ENCODE peak calls at places on chromosome 1, in four cellular contexts. One of them, this sample, is unnamed.

GRCh38 chr1:193553562-193553961 is 367.1 kb upstream of the B3GALT2 start:
- DNase-seq in neural progenitor cell: no peak
- DNase-seq in MM.1S: no peak
- DNase-seq in GM23338: no peak
- DNase-seq in this sample: no peak

GRCh38 chr1:203322480-203323179 is 17.3 kb downstream of the BTG2 start:
- DNase-seq in neural progenitor cell: no peak
- DNase-seq in MM.1S: no peak
- DNase-seq in GM23338: no peak
- DNase-seq in this sample: no peak

GRCh38 chr1:197327776-197328364 is 59.8 kb downstream of the CRB1 start:
- DNase-seq in neural progenitor cell: peak; percentile 15
- DNase-seq in MM.1S: peak; percentile 34
- DNase-seq in GM23338: peak; percentile 53
- DNase-seq in this sample: peak; percentile 3

GRCh38 chr1:3668585-3669300 is 16.4 kb downstream of the TP73 start:
- DNase-seq in neural progenitor cell: no peak
- DNase-seq in MM.1S: no peak
- DNase-seq in GM23338: peak; percentile 71
- DNase-seq in this sample: no peak

GRCh38 chr1:59692591-59692990 is 122.2 kb upstream of the HOOK1 start:
- DNase-seq in neural progenitor cell: no peak
- DNase-seq in MM.1S: no peak
- DNase-seq in GM23338: no peak
- DNase-seq in this sample: no peak

GRCh38 chr1:159015440-159015909 is 5.8 kb downstream of the IFI16 start:
- DNase-seq in neural progenitor cell: no peak
- DNase-seq in MM.1S: peak; percentile 98
- DNase-seq in GM23338: no peak
- DNase-seq in this sample: peak; percentile 91

GRCh38 chr1:232123775-232124659 is 497.4 kb downstream of the DISC1 start:
- DNase-seq in neural progenitor cell: peak; percentile 27
- DNase-seq in MM.1S: no peak
- DNase-seq in GM23338: peak; percentile 69
- DNase-seq in this sample: no peak

GRCh38 chr1:174976436-174977107 is 23.2 kb upstream of the CACYBP start:
- DNase-seq in neural progenitor cell: no peak
- DNase-seq in MM.1S: no peak
- DNase-seq in GM23338: no peak
- DNase-seq in this sample: no peak

GRCh38 chr1:222754386-222755139 is 17.6 kb downstream of the FAM177B start:
- DNase-seq in neural progenitor cell: no peak
- DNase-seq in MM.1S: no peak
- DNase-seq in GM23338: no peak
- DNase-seq in this sample: no peak

GRCh38 chr1:202101182-202101581 is 21.5 kb upstream of the GPR37L1 start:
- DNase-seq in neural progenitor cell: no peak
- DNase-seq in MM.1S: no peak
- DNase-seq in GM23338: no peak
- DNase-seq in this sample: no peak

GRCh38 chr1:221761354-221762002 is 19.6 kb upstream of the DUSP10 start:
- DNase-seq in neural progenitor cell: no peak
- DNase-seq in MM.1S: no peak
- DNase-seq in GM23338: no peak
- DNase-seq in this sample: no peak

GRCh38 chr1:181496759-181497158 is 13.4 kb downstream of the CACNA1E start:
- DNase-seq in neural progenitor cell: no peak
- DNase-seq in MM.1S: no peak
- DNase-seq in GM23338: no peak
- DNase-seq in this sample: no peak

GRCh38 chr1:8373547-8374270 is 55.8 kb downstream of the SLC45A1 start:
- DNase-seq in neural progenitor cell: peak; percentile 81
- DNase-seq in MM.1S: no peak
- DNase-seq in GM23338: peak; percentile 40
- DNase-seq in this sample: no peak

GRCh38 chr1:173202430-173203145 is 4.5 kb downstream of the TNFSF4 start:
- DNase-seq in neural progenitor cell: peak; percentile 70
- DNase-seq in MM.1S: peak; percentile 58
- DNase-seq in GM23338: peak; percentile 72
- DNase-seq in this sample: peak; percentile 63

GRCh38 chr1:155206891-155207577 is 663 bp downstream of the THBS3 start:
- DNase-seq in neural progenitor cell: peak; percentile 84
- DNase-seq in MM.1S: peak; percentile 91
- DNase-seq in GM23338: peak; percentile 92
- DNase-seq in this sample: peak; percentile 89
- TF ChIP-seq EZH2phosphoT487 in neural progenitor cell: no peak
- TF ChIP-seq EZH2phosphoT487 in MM.1S: no peak
- TF ChIP-seq EZH2phosphoT487 in GM23338: no peak
- TF ChIP-seq EZH2phosphoT487 in this sample: no peak

GRCh38 chr1:2046953-2047748 is 3.1 kb upstream of the PRKCZ start:
- DNase-seq in neural progenitor cell: peak; percentile 35
- DNase-seq in MM.1S: no peak
- DNase-seq in GM23338: peak; percentile 33
- DNase-seq in this sample: no peak
- TF ChIP-seq EZH2phosphoT487 in neural progenitor cell: no peak
- TF ChIP-seq EZH2phosphoT487 in MM.1S: no peak
- TF ChIP-seq EZH2phosphoT487 in GM23338: no peak
- TF ChIP-seq EZH2phosphoT487 in this sample: no peak

DNA sequence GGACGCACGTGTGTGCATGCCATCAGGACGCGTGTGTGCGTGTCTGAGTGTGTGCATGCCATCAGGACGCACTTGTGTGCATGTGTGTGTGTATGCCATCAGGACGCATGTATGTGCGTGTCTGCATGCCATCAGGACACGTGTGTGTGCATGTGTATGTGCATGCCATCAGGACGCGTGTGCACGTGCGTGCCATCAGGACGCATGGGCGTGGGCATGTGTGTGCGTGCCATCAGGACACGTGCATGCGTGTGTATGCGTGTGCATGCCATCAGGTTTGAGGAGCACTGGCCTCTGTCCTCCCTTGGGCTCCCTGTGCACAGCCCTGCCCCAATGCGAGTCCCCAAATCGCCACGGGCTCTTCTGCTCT is 12.6 kb upstream of the C1QTNF12 start:
- DNase-seq in neural progenitor cell: no peak
- DNase-seq in MM.1S: no peak
- DNase-seq in GM23338: no peak
- DNase-seq in this sample: no peak
- TF ChIP-seq EZH2phosphoT487 in neural progenitor cell: no peak
- TF ChIP-seq EZH2phosphoT487 in MM.1S: no peak
- TF ChIP-seq EZH2phosphoT487 in GM23338: no peak
- TF ChIP-seq EZH2phosphoT487 in this sample: no peak

GRCh38 chr1:93004566-93005251 is 43.4 kb upstream of the DIPK1A start:
- DNase-seq in neural progenitor cell: no peak
- DNase-seq in MM.1S: no peak
- DNase-seq in GM23338: no peak
- DNase-seq in this sample: no peak

GRCh38 chr1:93003981-93004380 is 42.7 kb upstream of the DIPK1A start:
- DNase-seq in neural progenitor cell: no peak
- DNase-seq in MM.1S: no peak
- DNase-seq in GM23338: no peak
- DNase-seq in this sample: no peak

GRCh38 chr1:93013311-93014091 is 52.2 kb upstream of the DIPK1A start:
- DNase-seq in neural progenitor cell: no peak
- DNase-seq in MM.1S: no peak
- DNase-seq in GM23338: no peak
- DNase-seq in this sample: no peak

GRCh38 chr1:93005252-93005598 is 44.0 kb upstream of the DIPK1A start:
- DNase-seq in neural progenitor cell: no peak
- DNase-seq in MM.1S: peak; percentile 60
- DNase-seq in GM23338: no peak
- DNase-seq in this sample: peak; percentile 30

DNA sequence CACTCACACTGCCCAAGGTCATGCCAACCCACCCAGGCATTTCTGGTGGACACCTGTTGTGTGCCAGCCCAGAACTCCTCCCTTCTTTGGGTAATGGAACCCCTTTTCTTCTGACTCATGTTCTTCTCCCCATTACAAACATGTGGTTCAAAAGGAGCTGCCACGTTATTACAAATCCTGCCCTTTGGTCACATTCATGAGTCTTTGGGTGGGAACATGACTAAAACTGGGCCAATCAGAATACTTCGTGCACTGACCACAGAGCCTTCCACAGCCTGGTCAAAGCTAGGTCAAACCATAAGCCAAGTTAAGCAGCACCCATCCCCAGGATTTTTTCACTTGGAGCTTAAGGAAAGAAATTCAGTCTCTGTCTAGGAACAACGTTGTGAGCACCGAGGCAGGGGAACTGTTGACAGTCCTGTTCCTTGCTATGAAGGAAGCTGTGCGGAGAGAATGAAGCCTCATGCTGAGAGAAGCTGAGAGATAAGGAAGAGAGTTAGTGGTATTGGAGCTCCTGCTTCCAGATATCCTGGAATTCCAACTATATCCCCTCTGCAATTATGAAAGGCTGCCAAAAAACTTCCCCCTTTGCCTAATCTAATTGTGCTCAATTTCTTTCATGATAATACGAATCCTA is 46.8 kb upstream of the DIPK1A start:
- DNase-seq in neural progenitor cell: no peak
- DNase-seq in MM.1S: no peak
- DNase-seq in GM23338: no peak
- DNase-seq in this sample: no peak
- TF ChIP-seq EZH2phosphoT487 in neural progenitor cell: no peak
- TF ChIP-seq EZH2phosphoT487 in MM.1S: no peak
- TF ChIP-seq EZH2phosphoT487 in GM23338: no peak
- TF ChIP-seq EZH2phosphoT487 in this sample: no peak

DNA sequence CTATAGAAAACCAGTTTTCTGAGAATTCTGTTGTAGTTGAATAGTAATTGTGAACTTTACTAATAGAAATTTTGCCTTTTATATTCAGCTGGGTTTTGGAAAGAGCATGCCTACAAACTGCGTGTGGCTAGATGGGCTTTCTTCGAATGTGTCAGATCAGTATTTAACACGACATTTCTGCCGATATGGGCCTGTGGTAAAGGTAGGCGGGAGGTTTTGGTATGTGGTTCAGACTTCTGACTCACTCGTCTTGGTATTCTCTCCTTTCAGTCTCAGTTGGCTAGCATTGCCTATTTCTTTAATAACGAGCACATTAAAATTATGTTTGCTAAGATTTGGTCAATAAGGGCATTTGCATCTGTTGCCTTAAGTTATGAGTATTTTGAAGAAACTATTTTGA is 56.6 kb downstream of the ZBTB17 start:
- DNase-seq in neural progenitor cell: no peak
- DNase-seq in MM.1S: no peak
- DNase-seq in GM23338: no peak
- DNase-seq in this sample: no peak
- TF ChIP-seq EZH2phosphoT487 in neural progenitor cell: no peak
- TF ChIP-seq EZH2phosphoT487 in MM.1S: no peak
- TF ChIP-seq EZH2phosphoT487 in GM23338: no peak
- TF ChIP-seq EZH2phosphoT487 in this sample: no peak

GRCh38 chr1:167331650-167332049 is 111.0 kb downstream of the POU2F1 start:
- DNase-seq in neural progenitor cell: no peak
- DNase-seq in MM.1S: no peak
- DNase-seq in GM23338: no peak
- DNase-seq in this sample: no peak
- TF ChIP-seq EZH2phosphoT487 in neural progenitor cell: no peak
- TF ChIP-seq EZH2phosphoT487 in MM.1S: no peak
- TF ChIP-seq EZH2phosphoT487 in GM23338: no peak
- TF ChIP-seq EZH2phosphoT487 in this sample: no peak

DNA sequence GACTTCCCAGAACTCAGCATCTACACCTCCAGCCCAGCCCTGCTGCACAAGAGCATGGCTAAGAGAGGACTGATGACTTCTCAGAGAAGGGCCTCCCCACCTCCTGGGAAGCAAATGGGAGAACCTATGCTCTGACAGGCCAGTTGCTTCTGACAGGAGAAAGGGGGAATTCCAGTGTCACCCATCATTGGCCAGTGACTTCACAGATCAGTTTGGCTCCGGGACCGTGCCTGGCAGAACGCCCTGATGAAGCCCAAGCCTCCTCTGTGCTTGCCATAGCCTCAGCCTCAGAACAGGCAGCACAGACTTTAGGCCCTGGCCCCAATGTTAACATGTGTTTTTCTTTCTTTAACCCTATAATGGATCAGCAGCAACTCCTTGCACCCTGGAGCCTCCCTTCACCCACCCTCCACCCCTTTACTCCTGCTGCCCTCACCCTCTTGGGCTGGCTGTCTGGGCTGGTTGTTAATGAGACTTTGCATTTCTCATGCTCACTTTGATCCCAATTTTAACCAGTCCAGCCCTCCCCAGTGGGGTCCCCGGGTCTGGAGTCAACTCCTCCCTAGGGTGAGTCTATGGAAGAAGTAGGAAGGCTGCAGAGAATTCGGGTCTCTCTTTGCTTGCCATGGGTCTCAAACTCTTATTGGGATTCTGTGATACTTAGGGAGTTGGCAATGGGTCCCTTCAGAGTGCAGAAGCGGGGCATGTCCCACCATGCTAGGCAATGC is 42.7 kb upstream of the SLC30A1 start:
- DNase-seq in neural progenitor cell: no peak
- DNase-seq in MM.1S: no peak
- DNase-seq in GM23338: no peak
- DNase-seq in this sample: no peak
- TF ChIP-seq EZH2phosphoT487 in neural progenitor cell: no peak
- TF ChIP-seq EZH2phosphoT487 in MM.1S: no peak
- TF ChIP-seq EZH2phosphoT487 in GM23338: no peak
- TF ChIP-seq EZH2phosphoT487 in this sample: no peak

DNA sequence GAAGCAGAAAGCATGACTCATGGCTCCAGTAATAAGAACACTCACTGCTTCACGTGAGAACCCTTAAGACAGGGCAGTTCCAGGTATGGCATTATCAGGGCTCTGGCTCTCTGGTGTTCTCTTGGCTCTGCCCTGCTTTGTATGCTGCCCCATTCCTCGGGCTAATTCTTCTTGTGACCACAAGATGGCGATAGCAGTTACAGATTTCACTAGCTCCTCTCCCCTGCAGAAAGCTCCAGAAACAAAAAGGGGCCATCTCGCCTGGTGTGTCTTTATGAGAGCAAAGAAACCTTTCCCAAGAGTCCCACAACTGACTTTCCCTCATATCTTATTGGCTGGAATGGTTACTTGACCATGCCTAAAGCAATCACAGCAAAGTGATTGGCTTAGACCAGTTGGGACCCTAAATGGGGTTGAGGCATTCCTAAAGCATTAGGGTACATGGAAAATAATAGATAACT is 60.1 kb downstream of the F3 start:
- DNase-seq in neural progenitor cell: peak; percentile 77
- DNase-seq in MM.1S: peak; percentile 34
- DNase-seq in GM23338: peak; percentile 88
- DNase-seq in this sample: peak; percentile 67
- TF ChIP-seq EZH2phosphoT487 in neural progenitor cell: no peak
- TF ChIP-seq EZH2phosphoT487 in MM.1S: no peak
- TF ChIP-seq EZH2phosphoT487 in GM23338: no peak
- TF ChIP-seq EZH2phosphoT487 in this sample: no peak